ENCODE peak calls at places on chromosome 4, in five cellular contexts. X, V, F, A and O are unnamed samples.

GRCh38 chr4:155603360-155603891 is 63.2 kb upstream of the GUCY1A1 start:
- DNase-seq in X (no peak), V (no peak), F (no peak), A (no peak), O (no peak)

GRCh38 chr4:75745192-75745591 is 20.8 kb downstream of the USO1 start:
- DNase-seq in F (no peak), A (no peak), V (no peak), X (no peak), O (no peak)

GRCh38 chr4:174334628-174335027 is 50.9 kb downstream of the CEP44 start:
- DNase-seq in F (no peak), X (no peak), A (no peak), V (no peak), O (no peak)

GRCh38 chr4:10671750-10672149 is 12.8 kb downstream of the CLNK start:
- DNase-seq in X (no peak), A (no peak), V (no peak), F (no peak), O (no peak)

GRCh38 chr4:158098802-158099201 is 74.0 kb downstream of the GASK1B start:
- DNase-seq in F (no peak), V (no peak), A (no peak), X (no peak), O (no peak)

GRCh38 chr4:8860096-8860891 is 11.3 kb downstream of the HMX1 start:
- DNase-seq in X (no peak), A (no peak), F (no peak), V (no peak), O (peak)

GRCh38 chr4:110654254-110654635 is 31.4 kb upstream of the PITX2 start:
- DNase-seq in V (no peak), F (no peak), X (no peak), A (no peak), O (no peak)

GRCh38 chr4:138677651-138678202 is 337.9 kb upstream of the NOCT start:
- DNase-seq in F (no peak), V (no peak), A (no peak), X (no peak), O (no peak)

GRCh38 chr4:41939016-41939623 is 3.9 kb downstream of the TMEM33 start:
- DNase-seq in V (no peak), X (no peak), A (no peak), F (no peak), O (no peak)

GRCh38 chr4:171035909-171036308 is 777.3 kb upstream of the GALNTL6 start:
- DNase-seq in F (no peak), V (no peak), X (no peak), A (no peak), O (no peak)

GRCh38 chr4:13762126-13762525 is 134.6 kb upstream of the BOD1L1 start:
- DNase-seq in F (no peak), A (no peak), X (no peak), V (no peak), O (no peak)

GRCh38 chr4:56424697-56425514 is 10.5 kb downstream of the PPAT start:
- DNase-seq in X (no peak), F (no peak), A (no peak), V (peak), O (no peak)

GRCh38 chr4:8387194-8387593 is 53.3 kb downstream of the ACOX3 start:
- DNase-seq in V (no peak), A (no peak), F (peak), X (no peak), O (no peak)

GRCh38 chr4:101357751-101358150 is 10.4 kb upstream of the PPP3CA start:
- DNase-seq in X (no peak), V (no peak), F (no peak), A (no peak), O (no peak)

GRCh38 chr4:37891221-37892159 is 606 bp downstream of the TBC1D1 start:
- DNase-seq in A (peak), X (peak), F (peak), V (peak), O (no peak)

GRCh38 chr4:118942465-118942864 is 53.8 kb downstream of the SYNPO2 start:
- DNase-seq in A (no peak), V (no peak), F (no peak), X (no peak), O (no peak)

GRCh38 chr4:8353912-8354453 is 84.4 kb downstream of the HTRA3 start:
- DNase-seq in X (no peak), A (no peak), V (no peak), F (no peak), O (peak)

GRCh38 chr4:161949941-161950725 is 213.7 kb downstream of the FSTL5 start:
- DNase-seq in A (no peak), X (no peak), F (no peak), V (no peak), O (no peak)

GRCh38 chr4:60502733-60503132 is 697.4 kb upstream of the ADGRL3 start:
- DNase-seq in A (no peak), F (no peak), V (no peak), X (no peak), O (no peak)

GRCh38 chr4:8123389-8123788 is 35.2 kb downstream of the ABLIM2 start:
- DNase-seq in V (no peak), A (no peak), F (no peak), X (no peak), O (peak)

GRCh38 chr4:30719363-30720020 is 677 bp upstream of the PCDH7 start:
- DNase-seq in X (peak), F (no peak), A (no peak), V (no peak), O (peak)

GRCh38 chr4:188819243-188819642 is 680.0 kb downstream of the TRIML1 start:
- DNase-seq in F (no peak), A (no peak), V (no peak), X (no peak), O (no peak)

GRCh38 chr4:3766207-3766790 is at the start of gene ADRA2C:
- DNase-seq in X (no peak), V (no peak), A (no peak), F (no peak), O (no peak)
- H3K4me3 ChIP-seq in X (peak), V (no peak), A (peak), F (no peak), O (peak)

GRCh38 chr4:176052744-176053143 is 12.9 kb upstream of the WDR17 start:
- DNase-seq in A (no peak), F (no peak), X (no peak), V (no peak), O (no peak)
- H3K4me3 ChIP-seq in A (no peak), F (no peak), X (no peak), V (no peak), O (no peak)

GRCh38 chr4:7067523-7068278 is at the start of gene GRPEL1:
- DNase-seq in F (peak), X (peak), A (peak), V (peak), O (peak)

GRCh38 chr4:7068279-7068842 is 497 bp upstream of the GRPEL1 start:
- DNase-seq in X (no peak), A (no peak), F (no peak), V (no peak), O (peak)

GRCh38 chr4:7070729-7071511 is 3.1 kb upstream of the GRPEL1 start:
- DNase-seq in F (peak), V (peak), A (no peak), X (peak), O (peak)

GRCh38 chr4:7067147-7067522 is 729 bp downstream of the GRPEL1 start:
- DNase-seq in X (no peak), F (peak), A (no peak), V (no peak), O (no peak)

DNA sequence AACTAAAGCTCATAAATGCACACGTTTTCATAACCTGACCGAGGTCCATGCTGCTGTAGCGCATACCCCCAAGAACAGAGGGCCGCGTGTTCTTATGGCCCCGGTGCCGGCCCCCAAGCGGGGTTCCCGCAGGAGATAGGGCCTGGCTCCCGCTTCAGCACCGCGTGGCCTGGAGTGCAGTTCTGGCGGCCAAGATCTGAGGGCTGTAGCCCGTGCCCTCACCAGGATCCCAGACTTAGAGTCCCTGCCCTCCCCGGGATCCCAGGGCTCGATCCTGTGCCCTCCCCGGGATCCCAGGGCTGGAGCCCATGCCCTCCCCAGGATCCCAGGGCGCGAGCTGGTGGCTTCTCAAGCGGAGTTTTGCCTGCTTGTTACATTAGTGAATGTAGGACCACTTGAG is 1.0 kb upstream of the GRPEL1 start:
- DNase-seq in A (no peak), V (no peak), F (no peak), X (no peak), O (no peak)
- H3K4me3 ChIP-seq in A (peak), V (peak), F (peak), X (peak), O (peak)

GRCh38 chr4:112910109-112910736 is 139.2 kb upstream of the ANK2 start:
- DNase-seq in X (no peak), V (no peak), A (no peak), F (no peak), O (no peak)
- H3K4me3 ChIP-seq in X (peak), V (no peak), A (peak), F (peak), O (no peak)

GRCh38 chr4:81469774-81470455 is 1.8 kb downstream of the RASGEF1B start:
- DNase-seq in A (no peak), F (no peak), X (no peak), V (no peak), O (no peak)
- H3K4me3 ChIP-seq in A (peak), F (peak), X (peak), V (peak), O (peak)

GRCh38 chr4:176840166-176840565 is 47.4 kb upstream of the VEGFC start:
- DNase-seq in X (no peak), A (no peak), V (no peak), F (no peak), O (no peak)

GRCh38 chr4:176838611-176839411 is 46.1 kb upstream of the VEGFC start:
- DNase-seq in A (no peak), X (no peak), F (no peak), V (no peak), O (no peak)

GRCh38 chr4:176837176-176837915 is 44.6 kb upstream of the VEGFC start:
- DNase-seq in X (no peak), F (no peak), V (no peak), A (no peak), O (no peak)

GRCh38 chr4:176841730-176842129 is 49.0 kb upstream of the VEGFC start:
- DNase-seq in F (no peak), A (no peak), X (no peak), V (no peak), O (no peak)

GRCh38 chr4:176839656-176840055 is 46.9 kb upstream of the VEGFC start:
- DNase-seq in V (no peak), X (no peak), F (no peak), A (no peak), O (no peak)
- H3K4me3 ChIP-seq in V (no peak), X (no peak), F (no peak), A (no peak), O (no peak)

GRCh38 chr4:159162576-159162975 is 59.7 kb downstream of the RAPGEF2 start:
- DNase-seq in X (no peak), F (no peak), V (no peak), A (no peak), O (no peak)

GRCh38 chr4:159160242-159160641 is 57.4 kb downstream of the RAPGEF2 start:
- DNase-seq in F (no peak), A (no peak), V (no peak), X (no peak), O (no peak)

GRCh38 chr4:159159611-159160010 is 56.7 kb downstream of the RAPGEF2 start:
- DNase-seq in A (no peak), F (no peak), X (no peak), V (no peak), O (no peak)

GRCh38 chr4:159158989-159159388 is 56.1 kb downstream of the RAPGEF2 start:
- DNase-seq in A (no peak), F (no peak), V (no peak), X (no peak), O (no peak)

GRCh38 chr4:159163522-159163921 is 60.6 kb downstream of the RAPGEF2 start:
- DNase-seq in X (no peak), A (no peak), V (no peak), F (no peak), O (no peak)
- H3K4me3 ChIP-seq in X (no peak), A (no peak), V (no peak), F (no peak), O (no peak)

GRCh38 chr4:65671402-65671801 is 1.1 kb upstream of the EPHA5 start:
- DNase-seq in F (no peak), A (no peak), X (no peak), V (no peak), O (no peak)

GRCh38 chr4:65670331-65671031 is at the start of gene EPHA5:
- DNase-seq in F (peak), V (no peak), X (peak), A (no peak), O (peak)

GRCh38 chr4:65669981-65670330 is 333 bp downstream of the EPHA5 start:
- DNase-seq in V (no peak), X (no peak), F (no peak), A (no peak), O (no peak)

GRCh38 chr4:65668201-65669007 is 1.9 kb downstream of the EPHA5 start:
- DNase-seq in F (no peak), A (no peak), X (peak), V (no peak), O (no peak)

GRCh38 chr4:65669008-65669971 is 999 bp downstream of the EPHA5 start:
- DNase-seq in A (no peak), F (peak), X (peak), V (no peak), O (no peak)
- H3K4me3 ChIP-seq in A (peak), F (no peak), X (peak), V (no peak), O (no peak)

GRCh38 chr4:176789955-176790354 is 2.8 kb downstream of the VEGFC start:
- DNase-seq in F (no peak), A (no peak), V (no peak), X (no peak), O (no peak)

GRCh38 chr4:176788971-176789370 is 3.8 kb downstream of the VEGFC start:
- DNase-seq in X (no peak), A (no peak), V (no peak), F (no peak), O (no peak)

GRCh38 chr4:176791591-176792347 is 953 bp downstream of the VEGFC start:
- DNase-seq in F (no peak), X (peak), V (no peak), A (no peak), O (peak)

GRCh38 chr4:176792348-176793059 is at the start of gene VEGFC:
- DNase-seq in V (no peak), X (peak), A (no peak), F (peak), O (peak)

GRCh38 chr4:176790398-176790797 is 2.3 kb downstream of the VEGFC start:
- DNase-seq in V (no peak), X (no peak), F (no peak), A (no peak), O (no peak)
- H3K4me3 ChIP-seq in V (no peak), X (no peak), F (peak), A (no peak), O (no peak)